ENCODE peak calls at places on chromosomes 16 and 17, in five cellular contexts. R is neuronal stem cell, P is H9, Z is trophoblast cell, F is H1. J is an unnamed sample.

GRCh38 chr16:49952386-49952785 is 72.6 kb upstream of the CNEP1R1 start:
- DNase-seq in P (no peak), R (no peak), Z (peak; percentile 92), F (no peak), J (peak; percentile 49)

GRCh38 chr17:7888184-7888920 is at the start of gene CHD3:
- DNase-seq in P (peak; percentile 44), R (no peak), F (no peak), Z (peak; percentile 87), J (peak; percentile 68)

GRCh38 chr16:77396461-77396860 is 38.4 kb downstream of the ADAMTS18 start:
- DNase-seq in R (no peak), P (no peak), F (no peak), Z (peak; percentile 80), J (no peak)

GRCh38 chr17:45131616-45132301 is 556 bp downstream of the PLCD3 start:
- DNase-seq in R (peak; percentile 76), Z (peak; percentile 87), P (peak; percentile 85), F (no peak), J (peak; percentile 62)

GRCh38 chr16:525520-526180 is 1.9 kb upstream of the CAPN15 start:
- DNase-seq in R (no peak), F (no peak), P (no peak), Z (peak; percentile 79), J (peak; percentile 95)

GRCh38 chr17:77909236-77909635 is 49.3 kb upstream of the TNRC6C start:
- DNase-seq in P (no peak), R (no peak), Z (no peak), F (no peak), J (no peak)

GRCh38 chr17:76051071-76051467 is 21.2 kb downstream of the SRP68 start:
- DNase-seq in F (no peak), R (no peak), Z (peak; percentile 97), P (no peak), J (no peak)

GRCh38 chr16:88759245-88759975 is 25.6 kb downstream of the PIEZO1 start:
- DNase-seq in P (peak; percentile 78), R (no peak), Z (no peak), F (no peak), J (peak; percentile 81)

GRCh38 chr17:68290268-68290954 is 516 bp downstream of the SLC16A6 start:
- DNase-seq in F (no peak), Z (peak; percentile 56), P (peak; percentile 65), R (no peak), J (peak; percentile 36)

GRCh38 chr16:80997139-80997798 is 9.4 kb downstream of the CMC2 start:
- DNase-seq in F (no peak), Z (peak; percentile 96), P (no peak), R (no peak), J (peak; percentile 15)

GRCh38 chr17:16301963-16302855 is 51.1 kb downstream of the CENPV start:
- DNase-seq in F (no peak), P (no peak), R (no peak), Z (no peak), J (no peak)

GRCh38 chr17:64741038-64741641 is 79.0 kb upstream of the SMURF2 start:
- DNase-seq in Z (peak; percentile 67), P (no peak), F (no peak), R (no peak), J (peak; percentile 91)

GRCh38 chr17:13384626-13385025 is 217.1 kb downstream of the HS3ST3A1 start:
- DNase-seq in P (no peak), F (no peak), R (no peak), Z (no peak), J (no peak)

GRCh38 chr16:3274490-3274889 is 8.8 kb upstream of the ZNF263 start:
- DNase-seq in P (no peak), F (no peak), R (no peak), Z (no peak), J (no peak)

GRCh38 chr16:85049864-85050263 is 22.3 kb downstream of the KIAA0513 start:
- DNase-seq in Z (no peak), P (no peak), R (no peak), F (no peak), J (no peak)

GRCh38 chr16:28572659-28573510 is 19.2 kb downstream of the SGF29 start:
- DNase-seq in Z (no peak), P (no peak), R (peak; percentile 32), F (no peak), J (peak; percentile 11)

GRCh38 chr16:85593503-85594195 is 19.5 kb upstream of the GSE1 start:
- DNase-seq in P (no peak), R (peak; percentile 47), Z (no peak), F (no peak), J (no peak)

GRCh38 chr16:69451166-69451565 is 26.7 kb downstream of the CYB5B start:
- DNase-seq in R (no peak), F (no peak), Z (peak; percentile 62), P (no peak), J (no peak)

GRCh38 chr17:15263206-15263579 is 1.9 kb downstream of the PMP22 start:
- DNase-seq in Z (peak; percentile 63), P (no peak), F (no peak), R (peak; percentile 33), J (peak; percentile 80)
- H4K8ac ChIP-seq in Z (no peak overlapping the region), P (no peak overlapping the region), F (no peak overlapping the region), R (no peak overlapping the region), J (peak overlapping the region; percentile 93)

GRCh38 chr17:46813920-46814319 is 4.6 kb downstream of the WNT3 start:
- DNase-seq in R (no peak), F (no peak), Z (no peak), P (peak; percentile 20), J (no peak)

GRCh38 chr17:46817901-46818209 is 637 bp downstream of the WNT3 start:
- DNase-seq in F (no peak), R (no peak), Z (no peak), P (no peak), J (no peak)

GRCh38 chr17:46814446-46814845 is 4.0 kb downstream of the WNT3 start:
- DNase-seq in P (peak; percentile 56), Z (no peak), R (no peak), F (no peak), J (no peak)

GRCh38 chr17:46817151-46817900 is 1.2 kb downstream of the WNT3 start:
- DNase-seq in R (no peak), F (no peak), Z (no peak), P (peak; percentile 43), J (no peak)

GRCh38 chr17:46815474-46816353 is 2.8 kb downstream of the WNT3 start:
- DNase-seq in Z (no peak), R (no peak), F (no peak), P (peak; percentile 39), J (no peak)
- H2BK12ac ChIP-seq in Z (no peak overlapping the region), R (no peak overlapping the region), F (peak overlapping the region; percentile 97), P (no peak overlapping the region), J (no peak overlapping the region)

GRCh38 chr16:86662740-86663139 is 84.4 kb downstream of the FOXL1 start:
- DNase-seq in Z (no peak), F (no peak), P (no peak), R (no peak), J (no peak)
- H2AK5ac ChIP-seq in Z (no peak overlapping the region), F (no peak overlapping the region), P (no peak overlapping the region), R (no peak overlapping the region), J (no peak overlapping the region)

DNA sequence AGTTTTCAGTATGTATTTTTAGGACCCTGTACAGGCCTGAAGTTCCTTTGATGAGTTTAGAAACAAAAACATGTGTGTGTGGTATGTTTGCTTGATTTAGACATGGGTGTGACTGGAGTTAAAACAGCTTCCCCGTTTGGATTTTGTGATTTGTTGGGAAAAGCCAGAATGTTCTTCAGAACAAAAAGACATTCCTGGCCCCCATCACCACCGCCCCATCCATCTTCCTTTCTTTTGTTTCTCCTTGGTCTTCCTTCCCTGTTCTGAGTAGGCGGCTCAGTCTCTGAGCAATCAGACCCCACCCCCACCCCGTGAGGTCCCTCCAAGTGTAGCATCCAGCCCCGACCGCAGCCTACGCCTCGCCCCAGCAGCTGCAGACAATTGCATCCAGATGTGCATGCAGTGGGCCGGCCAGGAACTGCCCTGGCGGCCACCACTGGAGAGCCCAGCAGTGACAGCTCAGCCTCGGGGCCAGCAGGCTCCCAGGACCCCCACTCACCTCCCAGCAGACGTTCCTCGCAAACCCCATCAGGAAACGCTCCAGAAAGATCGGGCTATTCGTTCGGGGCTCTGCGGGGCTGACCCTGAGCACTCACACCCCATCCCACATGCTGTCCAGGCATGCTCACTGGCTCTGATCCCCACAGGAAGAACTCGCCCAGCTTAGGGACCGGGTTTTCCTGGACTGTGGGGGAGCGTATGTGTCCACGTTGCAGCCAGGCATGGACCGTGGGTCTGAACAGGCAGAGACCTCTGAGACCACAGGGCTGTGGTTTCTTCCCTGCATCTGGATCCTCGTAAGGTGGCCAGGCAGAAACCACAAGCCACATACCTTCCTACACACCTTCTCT is 99.8 kb upstream of the CDH5 start:
- DNase-seq in R (no peak), Z (no peak), P (peak; percentile 42), F (no peak), J (peak; percentile 69)
- H4K8ac ChIP-seq in R (no peak overlapping the region), Z (no peak overlapping the region), P (no peak overlapping the region), F (no peak overlapping the region), J (no peak overlapping the region)

GRCh38 chr17:2050246-2050866 is 4.5 kb upstream of the HIC1 start:
- DNase-seq in P (peak; percentile 72), F (no peak), R (peak; percentile 76), Z (peak; percentile 77), J (peak; percentile 78)
- H2BK12ac ChIP-seq in P (no peak overlapping the region), F (no peak overlapping the region), R (no peak overlapping the region), Z (no peak overlapping the region), J (no peak overlapping the region)

GRCh38 chr16:86665319-86665675 is 86.9 kb downstream of the FOXL1 start:
- DNase-seq in F (no peak), R (no peak), P (no peak), Z (no peak), J (peak; percentile 66)
- H2AK5ac ChIP-seq in F (no peak overlapping the region), R (no peak overlapping the region), P (no peak overlapping the region), Z (peak overlapping the region; percentile 96), J (peak overlapping the region; percentile 46)

DNA sequence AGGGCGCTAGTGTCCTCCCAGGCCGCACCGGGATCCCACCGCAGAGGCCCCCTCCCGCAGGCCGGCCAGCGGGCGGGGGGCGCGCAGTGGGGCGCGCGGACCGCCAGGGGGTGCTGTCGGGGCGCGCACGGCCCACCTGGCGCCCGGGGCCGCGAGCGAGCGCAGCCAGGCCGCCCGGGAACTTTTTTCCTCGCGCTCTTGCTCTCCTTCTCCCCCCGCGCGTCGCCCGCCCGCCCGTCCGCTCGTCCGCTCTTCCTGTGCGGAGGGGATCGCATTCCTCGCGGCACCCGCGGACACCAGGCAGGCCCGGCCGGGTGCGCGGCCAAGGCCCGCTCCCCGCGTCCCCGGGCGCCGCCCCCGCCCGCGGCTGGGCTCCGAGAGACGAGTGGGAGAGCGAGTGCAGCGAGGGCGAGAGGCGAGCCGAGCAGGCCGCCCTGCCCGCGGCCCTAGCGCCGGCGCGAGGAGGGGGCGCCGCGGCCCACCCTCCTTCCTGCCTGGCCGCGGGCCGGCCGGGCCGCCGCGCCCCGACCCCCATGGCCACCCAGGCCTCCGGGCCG is at the start of gene RAI1:
- DNase-seq in P (peak; percentile 74), R (no peak), F (no peak), Z (peak; percentile 70), J (peak; percentile 85)
- H4K8ac ChIP-seq in P (no peak within 1 kb of the TSS), R (no peak within 1 kb of the TSS), F (peak within 1 kb of the TSS; percentile 22), Z (peak within 1 kb of the TSS; percentile 94), J (peak within 1 kb of the TSS; percentile 87)